ENCODE peak calls at places on chromosomes 5 and 9, in four cellular contexts. Q is thyroid gland; Z is CD8-positive, alpha-beta T cell; A is uterus. H is an unnamed sample. For H3K9me3, the result is how much of the 10 kb centered on the place peaks cover.

GRCh38 chr5:158039911-158040347 is 181.0 kb upstream of the CLINT1 start:
- DNase-seq in Q (no peak), Z (no peak), A (no peak), H (no peak)

GRCh38 chr5:58184910-58185309 is 275.0 kb downstream of the PLK2 start:
- DNase-seq in Q (no peak), Z (no peak), A (no peak), H (no peak)

GRCh38 chr9:121887553-121888437 is 205.3 kb downstream of the TTLL11 start:
- DNase-seq in Q (no peak), Z (no peak), A (no peak), H (no peak)

GRCh38 chr5:174698156-174698555 is 26.2 kb upstream of the MSX2 start:
- DNase-seq in Q (no peak), Z (no peak), A (no peak), H (no peak)

GRCh38 chr9:31486630-31487029 is 897.8 kb upstream of the ACO1 start:
- DNase-seq in Q (no peak), Z (no peak), A (no peak), H (no peak)

GRCh38 chr5:92421937-92422336 is 1038.8 kb upstream of the ARRDC3 start:
- DNase-seq in Q (no peak), Z (no peak), A (no peak), H (no peak)

GRCh38 chr9:127086771-127087170 is 35.7 kb downstream of the ANGPTL2 start:
- DNase-seq in Q (no peak), Z (no peak), A (peak), H (no peak)

GRCh38 chr5:15587941-15588340 is 88.0 kb downstream of the FBXL7 start:
- DNase-seq in Q (no peak), Z (no peak), A (no peak), H (no peak)

GRCh38 chr5:159456722-159457462 is 126.6 kb upstream of the IL12B start:
- DNase-seq in Q (no peak), Z (no peak), A (no peak), H (no peak)

GRCh38 chr5:153900703-153901395 is 137.9 kb downstream of the FAM114A2 start:
- DNase-seq in Q (no peak), Z (no peak), A (no peak), H (no peak)

GRCh38 chr5:10563132-10563939 is 534 bp upstream of the ANKRD33B start:
- DNase-seq in Q (peak), Z (peak), A (peak), H (peak)

GRCh38 chr9:113223963-113224362 is 2.6 kb downstream of the SLC31A1 start:
- DNase-seq in Q (no peak), Z (no peak), A (no peak), H (no peak)

GRCh38 chr9:5557606-5558587 is 47.6 kb downstream of the PDCD1LG2 start:
- DNase-seq in Q (no peak), Z (peak), A (no peak), H (peak)

GRCh38 chr5:68699966-68700365 is 393.8 kb upstream of the SLC30A5 start:
- DNase-seq in Q (no peak), Z (no peak), A (no peak), H (no peak)

DNA sequence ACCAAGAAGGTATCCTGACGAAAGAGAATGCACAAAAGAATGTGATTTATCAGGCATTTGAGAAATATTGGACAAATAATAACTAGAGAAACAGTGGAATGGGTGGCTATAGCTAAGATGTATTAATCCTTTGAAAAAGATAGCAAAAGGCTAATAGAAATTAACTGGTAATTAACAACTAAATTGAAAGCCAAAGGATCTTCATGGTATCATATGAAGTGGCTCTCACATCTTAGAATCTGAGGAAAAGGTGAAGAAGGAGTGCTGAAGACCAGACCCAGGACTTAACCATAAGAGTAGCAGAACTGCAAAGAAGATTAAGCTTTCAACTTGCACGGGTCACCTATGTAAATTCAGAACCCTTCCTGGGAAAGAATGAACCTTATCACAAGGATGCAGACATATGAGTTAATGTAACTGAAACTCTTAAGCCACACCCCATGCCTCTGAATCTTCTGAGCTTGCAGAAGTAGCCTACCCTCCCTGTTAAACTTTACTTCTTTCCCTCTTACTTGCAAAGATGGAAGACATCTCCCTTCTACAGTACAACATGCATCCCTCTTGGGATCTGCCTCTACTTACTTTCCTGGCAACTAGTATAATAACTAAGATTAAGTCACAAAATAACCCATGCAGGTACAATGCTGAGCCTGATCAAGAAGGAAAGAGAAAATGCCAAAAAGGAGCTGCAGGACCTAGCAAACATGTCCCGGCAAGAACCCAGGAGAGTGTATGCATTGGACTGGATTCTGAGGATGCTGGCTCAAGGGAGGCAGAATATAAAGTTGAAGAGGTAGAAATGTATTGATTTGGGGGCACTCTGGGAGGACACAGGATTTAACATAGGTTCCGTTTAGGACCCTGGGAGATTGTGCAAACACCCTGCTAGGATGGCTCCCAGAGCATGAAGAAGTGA is 395.5 kb upstream of the SLC30A5 start:
- DNase-seq in Q (no peak), Z (no peak), A (no peak), H (no peak)
- H3K27ac ChIP-seq in Q (no peak), Z (no peak), A (no peak), H (no peak)

GRCh38 chr5:149543361-149544198 is 7.7 kb downstream of the CSNK1A1 start:
- DNase-seq in Q (no peak), Z (no peak), A (no peak), H (no peak)

GRCh38 chr5:149546974-149547373 is 4.3 kb downstream of the CSNK1A1 start:
- DNase-seq in Q (no peak), Z (no peak), A (no peak), H (no peak)

GRCh38 chr5:149544199-149544472 is 7.1 kb downstream of the CSNK1A1 start:
- DNase-seq in Q (no peak), Z (no peak), A (no peak), H (no peak)

GRCh38 chr5:149541893-149542292 is 9.3 kb downstream of the CSNK1A1 start:
- DNase-seq in Q (no peak), Z (no peak), A (no peak), H (no peak)

GRCh38 chr5:149545327-149545726 is 5.9 kb downstream of the CSNK1A1 start:
- DNase-seq in Q (no peak), Z (no peak), A (no peak), H (no peak)
- TF ChIP-seq CTCF in Q (no peak), Z (no peak), A (no peak), H (no peak)

GRCh38 chr5:78473747-78474146 is 113.3 kb downstream of the SCAMP1 start:
- DNase-seq in Q (no peak), Z (no peak), A (no peak), H (no peak)

GRCh38 chr5:78472469-78473106 is 112.2 kb downstream of the SCAMP1 start:
- DNase-seq in Q (no peak), Z (no peak), A (no peak), H (no peak)

GRCh38 chr5:78475370-78475769 is 115.0 kb downstream of the SCAMP1 start:
- DNase-seq in Q (no peak), Z (no peak), A (no peak), H (no peak)

GRCh38 chr5:78476795-78477194 is 116.4 kb downstream of the SCAMP1 start:
- DNase-seq in Q (no peak), Z (no peak), A (no peak), H (no peak)
- H3K9me3 ChIP-seq in Q (under half), Z (under half), A (under half), H (under half)

GRCh38 chr9:37408933-37409710 is 13.4 kb upstream of the GRHPR start:
- DNase-seq in Q (no peak), Z (peak), A (no peak), H (peak)
- H3K27ac ChIP-seq in Q (no peak), Z (no peak), A (no peak), H (no peak)

GRCh38 chr5:139664273-139664693 is 16.1 kb downstream of the CXXC5 start:
- DNase-seq in Q (no peak), Z (no peak), A (no peak), H (no peak)
- TF ChIP-seq CTCF in Q (no peak), Z (no peak), A (no peak), H (no peak)

GRCh38 chr5:178965465-178966055 is 24.6 kb downstream of the ZNF454 start:
- DNase-seq in Q (no peak), Z (no peak), A (no peak), H (no peak)
- H3K9me3 ChIP-seq in Q (under half), Z (under half), A (under half), H (half or more)

DNA sequence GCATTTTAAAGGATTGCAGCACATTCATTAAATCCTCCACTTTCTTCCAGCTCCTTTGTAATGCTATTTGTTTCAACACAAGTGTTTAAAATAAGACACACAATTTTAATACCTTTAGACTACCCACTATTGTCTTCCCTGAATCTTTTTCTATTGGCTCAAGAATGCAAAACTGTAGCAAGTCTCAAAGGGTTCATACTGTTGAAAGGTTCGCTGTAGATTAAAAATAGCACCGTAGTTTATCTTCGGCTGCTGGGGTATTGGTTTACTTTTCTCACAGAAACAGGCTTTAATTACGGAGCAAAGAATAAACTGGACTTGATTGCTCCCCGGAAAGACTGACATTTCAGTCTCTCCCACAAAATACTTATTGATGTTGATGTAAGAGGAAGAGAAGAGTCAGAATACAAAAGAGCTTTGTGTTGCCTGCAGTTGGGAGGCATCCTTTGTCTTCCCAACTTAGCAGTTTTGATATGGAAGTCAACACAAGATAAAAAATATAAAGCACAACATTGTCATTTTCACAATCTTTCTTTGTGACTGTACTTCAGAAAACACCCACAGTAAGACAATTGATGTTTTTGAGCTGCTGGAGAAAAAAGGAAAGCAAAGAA is 183.9 kb upstream of the DMAC1 start:
- DNase-seq in Q (no peak), Z (no peak), A (no peak), H (no peak)
- H3K27ac ChIP-seq in Q (no peak), Z (no peak), A (no peak), H (no peak)

H was measured in CD4-positive, alpha-beta T cell.